ENCODE peak calls at places on chromosome 19, in eight cellular contexts. One of them, this sample, is unnamed.
A peak's percentile ranks its signal among the peaks of the same experiment; 100 is the strongest.

GRCh38 chr19:36213793-36214387 is 575 bp downstream of the ZNF565 start:
- DNase-seq in hepatocyte: peak; percentile 6
- DNase-seq in GM04504: peak; percentile 12
- DNase-seq in heart left ventricle: no peak
- DNase-seq in caudate nucleus: no peak
- DNase-seq in GM10248: no peak
- DNase-seq in neural progenitor cell: no peak
- DNase-seq in activated naive CD4-positive, alpha-beta T cell treated with anti-CD3 and anti-CD28 coated beads, Interleukin-2, amount 10 ng/mL, durations not matched to agents 7 days and 5 days: no peak
- DNase-seq in this sample: no peak

GRCh38 chr19:45428385-45429231 is 4.9 kb upstream of the ERCC1 start:
- DNase-seq in hepatocyte: peak; percentile 81
- DNase-seq in GM04504: no peak
- DNase-seq in heart left ventricle: peak; percentile 85
- DNase-seq in caudate nucleus: no peak
- DNase-seq in GM10248: no peak
- DNase-seq in neural progenitor cell: peak; percentile 89
- DNase-seq in activated naive CD4-positive, alpha-beta T cell treated with anti-CD3 and anti-CD28 coated beads, Interleukin-2, amount 10 ng/mL, durations not matched to agents 7 days and 5 days: no peak
- DNase-seq in this sample: no peak

GRCh38 chr19:32550666-32551065 is 30.3 kb upstream of the PDCD5 start:
- DNase-seq in hepatocyte: no peak
- DNase-seq in GM04504: no peak
- DNase-seq in heart left ventricle: no peak
- DNase-seq in caudate nucleus: no peak
- DNase-seq in GM10248: no peak
- DNase-seq in neural progenitor cell: no peak
- DNase-seq in activated naive CD4-positive, alpha-beta T cell treated with anti-CD3 and anti-CD28 coated beads, Interleukin-2, amount 10 ng/mL, durations not matched to agents 7 days and 5 days: no peak
- DNase-seq in this sample: no peak

GRCh38 chr19:19185853-19186728 is 5.9 kb downstream of the BORCS8 start:
- DNase-seq in hepatocyte: peak; percentile 59
- DNase-seq in GM04504: no peak
- DNase-seq in heart left ventricle: no peak
- DNase-seq in caudate nucleus: no peak
- DNase-seq in GM10248: no peak
- DNase-seq in neural progenitor cell: peak; percentile 81
- DNase-seq in activated naive CD4-positive, alpha-beta T cell treated with anti-CD3 and anti-CD28 coated beads, Interleukin-2, amount 10 ng/mL, durations not matched to agents 7 days and 5 days: peak; percentile 78
- DNase-seq in this sample: no peak

GRCh38 chr19:39411006-39411831 is 1.2 kb upstream of the PLEKHG2 start:
- DNase-seq in hepatocyte: peak; percentile 86
- DNase-seq in GM04504: no peak
- DNase-seq in heart left ventricle: no peak
- DNase-seq in caudate nucleus: no peak
- DNase-seq in GM10248: peak; percentile 48
- DNase-seq in neural progenitor cell: no peak
- DNase-seq in activated naive CD4-positive, alpha-beta T cell treated with anti-CD3 and anti-CD28 coated beads, Interleukin-2, amount 10 ng/mL, durations not matched to agents 7 days and 5 days: peak; percentile 45
- DNase-seq in this sample: peak; percentile 83

GRCh38 chr19:28964500-28964899 is 248.5 kb downstream of the UQCRFS1 start:
- DNase-seq in hepatocyte: no peak
- DNase-seq in GM04504: no peak
- DNase-seq in heart left ventricle: no peak
- DNase-seq in caudate nucleus: no peak
- DNase-seq in GM10248: no peak
- DNase-seq in neural progenitor cell: no peak
- DNase-seq in activated naive CD4-positive, alpha-beta T cell treated with anti-CD3 and anti-CD28 coated beads, Interleukin-2, amount 10 ng/mL, durations not matched to agents 7 days and 5 days: no peak
- DNase-seq in this sample: no peak

GRCh38 chr19:35740423-35741215 is 1.6 kb downstream of the IGFLR1 start:
- DNase-seq in hepatocyte: peak; percentile 99
- DNase-seq in GM04504: peak; percentile 90
- DNase-seq in heart left ventricle: peak; percentile 97
- DNase-seq in caudate nucleus: peak; percentile 95
- DNase-seq in GM10248: peak; percentile 98
- DNase-seq in neural progenitor cell: peak; percentile 99
- DNase-seq in activated naive CD4-positive, alpha-beta T cell treated with anti-CD3 and anti-CD28 coated beads, Interleukin-2, amount 10 ng/mL, durations not matched to agents 7 days and 5 days: peak; percentile 99
- DNase-seq in this sample: peak; percentile 99

GRCh38 chr19:10612515-10613119 is 12.7 kb upstream of the SLC44A2 start:
- DNase-seq in hepatocyte: no peak
- DNase-seq in GM04504: no peak
- DNase-seq in heart left ventricle: peak; percentile 87
- DNase-seq in caudate nucleus: peak; percentile 6
- DNase-seq in GM10248: peak; percentile 13
- DNase-seq in neural progenitor cell: no peak
- DNase-seq in activated naive CD4-positive, alpha-beta T cell treated with anti-CD3 and anti-CD28 coated beads, Interleukin-2, amount 10 ng/mL, durations not matched to agents 7 days and 5 days: no peak
- DNase-seq in this sample: peak; percentile 89

GRCh38 chr19:1397838-1398237 is 3.5 kb downstream of the GAMT start:
- DNase-seq in hepatocyte: no peak
- DNase-seq in GM04504: no peak
- DNase-seq in heart left ventricle: no peak
- DNase-seq in caudate nucleus: no peak
- DNase-seq in GM10248: no peak
- DNase-seq in neural progenitor cell: no peak
- DNase-seq in activated naive CD4-positive, alpha-beta T cell treated with anti-CD3 and anti-CD28 coated beads, Interleukin-2, amount 10 ng/mL, durations not matched to agents 7 days and 5 days: no peak
- DNase-seq in this sample: no peak

GRCh38 chr19:48822514-48822913 is 11.7 kb upstream of the BCAT2 start:
- DNase-seq in hepatocyte: no peak
- DNase-seq in GM04504: no peak
- DNase-seq in heart left ventricle: no peak
- DNase-seq in caudate nucleus: no peak
- DNase-seq in GM10248: no peak
- DNase-seq in neural progenitor cell: no peak
- DNase-seq in activated naive CD4-positive, alpha-beta T cell treated with anti-CD3 and anti-CD28 coated beads, Interleukin-2, amount 10 ng/mL, durations not matched to agents 7 days and 5 days: no peak
- DNase-seq in this sample: no peak

GRCh38 chr19:33064117-33064777 is 441 bp downstream of the RHPN2 start:
- DNase-seq in hepatocyte: peak; percentile 75
- DNase-seq in GM04504: no peak
- DNase-seq in heart left ventricle: peak; percentile 19
- DNase-seq in caudate nucleus: no peak
- DNase-seq in GM10248: peak; percentile 65
- DNase-seq in neural progenitor cell: no peak
- DNase-seq in activated naive CD4-positive, alpha-beta T cell treated with anti-CD3 and anti-CD28 coated beads, Interleukin-2, amount 10 ng/mL, durations not matched to agents 7 days and 5 days: peak; percentile 58
- DNase-seq in this sample: peak; percentile 82

GRCh38 chr19:16398530-16399241 is 73.1 kb downstream of the EPS15L1 start:
- DNase-seq in hepatocyte: no peak
- DNase-seq in GM04504: no peak
- DNase-seq in heart left ventricle: no peak
- DNase-seq in caudate nucleus: no peak
- DNase-seq in GM10248: no peak
- DNase-seq in neural progenitor cell: no peak
- DNase-seq in activated naive CD4-positive, alpha-beta T cell treated with anti-CD3 and anti-CD28 coated beads, Interleukin-2, amount 10 ng/mL, durations not matched to agents 7 days and 5 days: no peak
- DNase-seq in this sample: peak; percentile 45

GRCh38 chr19:35890113-35890650 is 10.2 kb downstream of the NFKBID start:
- DNase-seq in hepatocyte: no peak
- DNase-seq in GM04504: no peak
- DNase-seq in heart left ventricle: no peak
- DNase-seq in caudate nucleus: no peak
- DNase-seq in GM10248: no peak
- DNase-seq in neural progenitor cell: no peak
- DNase-seq in activated naive CD4-positive, alpha-beta T cell treated with anti-CD3 and anti-CD28 coated beads, Interleukin-2, amount 10 ng/mL, durations not matched to agents 7 days and 5 days: no peak
- DNase-seq in this sample: no peak